ENCODE peak calls at places on chromosomes 12 and 14, in four cellular contexts. One of them, this sample, is unnamed.

GRCh38 chr12:28711411-28711810 is 437.7 kb upstream of the FAR2 start:
- DNase-seq in GM12878: no peak
- DNase-seq in K562: no peak
- DNase-seq in HepG2: no peak
- DNase-seq in this sample: no peak

GRCh38 chr12:107122452-107122958 is 29.2 kb upstream of the CRY1 start:
- DNase-seq in GM12878: no peak
- DNase-seq in K562: no peak
- DNase-seq in HepG2: no peak
- DNase-seq in this sample: no peak

GRCh38 chr12:45725631-45726593 is 3.6 kb upstream of the ARID2 start:
- DNase-seq in GM12878: no peak
- DNase-seq in K562: peak
- DNase-seq in HepG2: peak
- DNase-seq in this sample: no peak

GRCh38 chr14:90056821-90057220 is 5.0 kb upstream of the KCNK13 start:
- DNase-seq in GM12878: no peak
- DNase-seq in K562: no peak
- DNase-seq in HepG2: no peak
- DNase-seq in this sample: peak

GRCh38 chr12:70619471-70620152 is 17.6 kb downstream of the PTPRB start:
- DNase-seq in GM12878: no peak
- DNase-seq in K562: peak
- DNase-seq in HepG2: no peak
- DNase-seq in this sample: no peak

GRCh38 chr12:104414581-104415305 is 42.0 kb upstream of the CHST11 start:
- DNase-seq in GM12878: no peak
- DNase-seq in K562: peak
- DNase-seq in HepG2: no peak
- DNase-seq in this sample: peak

GRCh38 chr12:78719721-78720120 is 144.9 kb upstream of the SYT1 start:
- DNase-seq in GM12878: no peak
- DNase-seq in K562: no peak
- DNase-seq in HepG2: no peak
- DNase-seq in this sample: no peak

GRCh38 chr14:71266994-71267636 is 359.9 kb downstream of the PCNX1 start:
- DNase-seq in GM12878: peak
- DNase-seq in K562: no peak
- DNase-seq in HepG2: no peak
- DNase-seq in this sample: no peak

GRCh38 chr12:123937707-123938600 is 34.7 kb downstream of the CCDC92 start:
- DNase-seq in GM12878: no peak
- DNase-seq in K562: no peak
- DNase-seq in HepG2: no peak
- DNase-seq in this sample: no peak

GRCh38 chr14:24861083-24861630 is 188.8 kb downstream of the STXBP6 start:
- DNase-seq in GM12878: no peak
- DNase-seq in K562: no peak
- DNase-seq in HepG2: peak
- DNase-seq in this sample: no peak

GRCh38 chr12:56165369-56165768 is 7.2 kb downstream of the MYL6 start:
- DNase-seq in GM12878: no peak
- DNase-seq in K562: no peak
- DNase-seq in HepG2: no peak
- DNase-seq in this sample: no peak

GRCh38 chr14:101721951-101722661 is 39.4 kb upstream of the PPP2R5C start:
- DNase-seq in GM12878: no peak
- DNase-seq in K562: no peak
- DNase-seq in HepG2: peak
- DNase-seq in this sample: no peak

GRCh38 chr12:83015390-83016225 is 328.9 kb downstream of the TMTC2 start:
- DNase-seq in GM12878: no peak
- DNase-seq in K562: peak
- DNase-seq in HepG2: no peak
- DNase-seq in this sample: no peak

GRCh38 chr12:32809846-32810245 is 54.1 kb upstream of the YARS2 start:
- DNase-seq in GM12878: no peak
- DNase-seq in K562: no peak
- DNase-seq in HepG2: no peak
- DNase-seq in this sample: no peak

GRCh38 chr12:106084048-106084671 is 54.6 kb downstream of the NUAK1 start:
- DNase-seq in GM12878: no peak
- DNase-seq in K562: no peak
- DNase-seq in HepG2: peak
- DNase-seq in this sample: peak

GRCh38 chr12:106074706-106075392 is 63.9 kb downstream of the NUAK1 start:
- DNase-seq in GM12878: no peak
- DNase-seq in K562: no peak
- DNase-seq in HepG2: no peak
- DNase-seq in this sample: no peak

GRCh38 chr14:68027276-68027675 is 207.7 kb downstream of the RAD51B start:
- DNase-seq in GM12878: no peak
- DNase-seq in K562: no peak
- DNase-seq in HepG2: no peak
- DNase-seq in this sample: no peak

GRCh38 chr14:37594916-37595808 is at the start of the genes FOXA1 and TTC6:
- DNase-seq in GM12878: no peak
- DNase-seq in K562: peak
- DNase-seq in HepG2: peak
- DNase-seq in this sample: peak

GRCh38 chr12:119589634-119590033 is 3.9 kb upstream of the TMEM233 start:
- DNase-seq in GM12878: no peak
- DNase-seq in K562: no peak
- DNase-seq in HepG2: no peak
- DNase-seq in this sample: no peak

GRCh38 chr14:65169351-65169750 is 67.0 kb upstream of the MAX start:
- DNase-seq in GM12878: peak
- DNase-seq in K562: no peak
- DNase-seq in HepG2: no peak
- DNase-seq in this sample: no peak

GRCh38 chr12:55736076-55736475 is 6.8 kb upstream of the GDF11 start:
- DNase-seq in GM12878: no peak
- DNase-seq in K562: no peak
- DNase-seq in HepG2: no peak
- DNase-seq in this sample: no peak

GRCh38 chr12:89947437-89948265 is 239.0 kb upstream of the ATP2B1 start:
- DNase-seq in GM12878: no peak
- DNase-seq in K562: no peak
- DNase-seq in HepG2: no peak
- DNase-seq in this sample: no peak

GRCh38 chr14:62710811-62711210 is 334.4 kb downstream of the KCNH5 start:
- DNase-seq in GM12878: no peak
- DNase-seq in K562: no peak
- DNase-seq in HepG2: no peak
- DNase-seq in this sample: no peak

GRCh38 chr12:26870491-26871419 is 37.8 kb upstream of the ITPR2 start:
- DNase-seq in GM12878: peak
- DNase-seq in K562: no peak
- DNase-seq in HepG2: no peak
- DNase-seq in this sample: no peak

GRCh38 chr14:54147285-54147684 is 190.7 kb upstream of the BMP4 start:
- DNase-seq in GM12878: no peak
- DNase-seq in K562: no peak
- DNase-seq in HepG2: no peak
- DNase-seq in this sample: no peak

GRCh38 chr12:91023326-91024004 is 18.7 kb upstream of the EPYC start:
- DNase-seq in GM12878: no peak
- DNase-seq in K562: no peak
- DNase-seq in HepG2: no peak
- DNase-seq in this sample: no peak

GRCh38 chr12:92295523-92295922 is 149.9 kb upstream of the BTG1 start:
- DNase-seq in GM12878: no peak
- DNase-seq in K562: no peak
- DNase-seq in HepG2: no peak
- DNase-seq in this sample: no peak
- TF ChIP-seq CBFB in GM12878: no peak
- TF ChIP-seq CBFB in K562: no peak
- TF ChIP-seq CBFB in HepG2: no peak
- TF ChIP-seq CBFB in this sample: no peak

GRCh38 chr14:88933203-88933602 is 108.8 kb downstream of the TTC8 start:
- DNase-seq in GM12878: no peak
- DNase-seq in K562: no peak
- DNase-seq in HepG2: no peak
- DNase-seq in this sample: no peak

GRCh38 chr14:88935083-88935482 is 110.6 kb downstream of the TTC8 start:
- DNase-seq in GM12878: no peak
- DNase-seq in K562: no peak
- DNase-seq in HepG2: no peak
- DNase-seq in this sample: no peak

GRCh38 chr14:88934231-88934898 is 109.9 kb downstream of the TTC8 start:
- DNase-seq in GM12878: no peak
- DNase-seq in K562: no peak
- DNase-seq in HepG2: no peak
- DNase-seq in this sample: no peak

GRCh38 chr14:88929656-88930436 is 105.4 kb downstream of the TTC8 start:
- DNase-seq in GM12878: no peak
- DNase-seq in K562: peak
- DNase-seq in HepG2: peak
- DNase-seq in this sample: peak
- TF ChIP-seq CTCF in GM12878: peak
- TF ChIP-seq CTCF in K562: peak
- TF ChIP-seq CTCF in HepG2: peak
- TF ChIP-seq CTCF in this sample: no peak

GRCh38 chr12:80056845-80057244 is 42.5 kb upstream of the OTOGL start:
- DNase-seq in GM12878: no peak
- DNase-seq in K562: no peak
- DNase-seq in HepG2: no peak
- DNase-seq in this sample: no peak

GRCh38 chr12:80056232-80056631 is 43.1 kb upstream of the OTOGL start:
- DNase-seq in GM12878: no peak
- DNase-seq in K562: no peak
- DNase-seq in HepG2: no peak
- DNase-seq in this sample: no peak

GRCh38 chr12:80058586-80058985 is 40.8 kb upstream of the OTOGL start:
- DNase-seq in GM12878: no peak
- DNase-seq in K562: no peak
- DNase-seq in HepG2: no peak
- DNase-seq in this sample: no peak

GRCh38 chr12:80053048-80053790 is 46.1 kb upstream of the OTOGL start:
- DNase-seq in GM12878: no peak
- DNase-seq in K562: no peak
- DNase-seq in HepG2: no peak
- DNase-seq in this sample: no peak
- TF ChIP-seq CBFB in GM12878: no peak
- TF ChIP-seq CBFB in K562: no peak
- TF ChIP-seq CBFB in HepG2: no peak
- TF ChIP-seq CBFB in this sample: no peak

DNA sequence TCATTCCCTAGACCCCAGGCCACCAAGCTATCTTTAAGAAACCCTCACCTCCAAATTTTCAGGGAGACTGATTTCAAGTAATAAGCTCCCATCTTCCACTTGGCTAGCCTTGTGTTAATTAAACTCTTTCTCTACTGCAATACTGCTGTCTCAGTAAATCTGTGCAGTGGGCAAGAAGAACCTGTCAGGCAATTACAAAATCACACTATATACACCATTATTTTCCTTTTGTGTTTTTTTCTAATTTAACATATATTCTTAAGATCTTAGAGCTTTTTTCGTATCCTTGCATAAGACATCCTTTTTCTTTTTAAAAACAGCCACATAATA is 7.7 kb upstream of the GOLGA5 start:
- DNase-seq in GM12878: no peak
- DNase-seq in K562: no peak
- DNase-seq in HepG2: no peak
- DNase-seq in this sample: no peak
- TF ChIP-seq CTCF in GM12878: no peak
- TF ChIP-seq CTCF in K562: no peak
- TF ChIP-seq CTCF in HepG2: no peak
- TF ChIP-seq CTCF in this sample: no peak

DNA sequence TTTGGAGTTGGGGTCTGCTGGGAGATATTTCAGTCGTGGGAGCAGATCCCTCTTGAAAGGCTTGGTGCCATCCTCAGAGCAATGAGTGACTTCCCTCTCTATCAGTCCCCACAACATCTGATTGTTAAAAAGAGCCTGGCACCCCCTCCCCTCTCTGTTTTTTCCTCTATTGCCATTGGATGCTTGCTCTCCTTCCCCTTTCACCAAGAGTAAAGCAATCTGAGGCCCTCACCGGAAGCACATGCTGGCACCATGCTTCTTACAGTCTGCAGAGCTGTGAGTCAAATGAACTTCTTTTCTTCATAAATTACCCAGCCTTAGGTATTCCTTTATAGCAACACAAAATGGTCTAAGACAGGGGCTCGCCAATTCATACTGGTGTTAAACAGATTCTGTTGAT is 99.1 kb upstream of the CCND2 start:
- DNase-seq in GM12878: no peak
- DNase-seq in K562: no peak
- DNase-seq in HepG2: no peak
- DNase-seq in this sample: no peak
- TF ChIP-seq CBFB in GM12878: no peak
- TF ChIP-seq CBFB in K562: no peak
- TF ChIP-seq CBFB in HepG2: no peak
- TF ChIP-seq CBFB in this sample: no peak

DNA sequence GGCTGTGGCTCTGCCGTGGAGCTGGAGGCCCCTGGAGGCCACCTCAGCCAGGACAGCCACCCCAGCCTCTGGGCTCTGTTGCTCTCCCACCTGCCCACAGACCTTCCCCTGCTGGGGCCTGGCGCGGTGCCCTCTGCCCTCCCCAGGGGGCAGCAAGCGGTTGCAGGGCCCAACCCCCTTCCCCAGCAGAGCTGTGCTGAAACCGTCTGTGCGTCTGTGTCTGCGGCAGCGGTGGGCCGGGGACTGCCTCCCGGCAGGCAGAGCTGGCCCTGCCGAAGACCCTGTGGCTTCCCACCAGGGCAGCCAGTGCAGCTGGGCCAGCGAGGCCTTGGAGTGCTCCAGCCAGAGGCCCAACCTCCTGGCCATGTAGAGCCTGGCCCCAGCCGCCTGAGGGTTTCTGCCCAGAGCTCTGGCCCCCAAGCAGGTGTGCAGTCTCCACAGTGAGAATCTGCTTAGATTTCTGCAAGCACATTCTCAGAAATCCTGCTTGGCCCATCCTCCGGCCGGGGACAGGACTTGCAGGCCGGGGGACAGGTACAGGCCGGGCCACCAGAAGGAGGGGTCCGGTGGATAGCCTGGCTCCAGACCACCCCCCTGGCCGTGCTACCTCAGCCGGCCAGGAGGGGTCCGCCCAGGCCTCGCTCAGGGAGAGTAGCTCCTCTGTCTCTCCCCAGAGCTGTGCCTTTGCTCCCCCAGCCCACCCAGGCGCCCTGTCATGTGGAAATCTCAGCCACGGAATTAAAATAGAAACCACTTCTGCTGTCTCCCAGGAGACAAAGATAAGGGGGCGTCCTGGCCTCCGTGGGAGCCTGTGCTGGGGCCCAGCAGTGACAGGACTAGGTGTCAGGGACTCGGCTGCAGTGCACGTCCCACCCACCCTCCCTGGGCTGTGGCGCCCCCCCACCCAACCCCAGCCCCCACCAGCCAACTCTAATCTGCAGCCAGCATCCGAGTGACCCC is 3.5 kb upstream of the CRIP2 start:
- DNase-seq in GM12878: no peak
- DNase-seq in K562: peak
- DNase-seq in HepG2: no peak
- DNase-seq in this sample: peak
- TF ChIP-seq CTCF in GM12878: peak
- TF ChIP-seq CTCF in K562: peak
- TF ChIP-seq CTCF in HepG2: no peak
- TF ChIP-seq CTCF in this sample: no peak